ENCODE peak calls at places on chromosomes 7 and 10, in seven cellular contexts. B is CD4-positive, CD25-positive, alpha-beta regulatory T cell; G is HTR-8/SVneo; W is naive thymus-derived CD8-positive, alpha-beta T cell; N is cardiac fibroblast; F is testis; E is skeletal muscle cell. T is an unnamed sample.

GRCh38 chr10:128011059-128011979 is 104.4 kb downstream of the PTPRE start:
- DNase-seq in F (peak; percentile 89), B (peak; percentile 86), G (peak; percentile 78), W (peak; percentile 97), N (peak; percentile 70), E (no peak), T (peak; percentile 30)

GRCh38 chr7:41508755-41509154 is 194.1 kb downstream of the INHBA start:
- DNase-seq in G (no peak), N (no peak), B (no peak), W (no peak), E (no peak), F (no peak), T (no peak)

GRCh38 chr10:52541082-52541481 is 227.0 kb downstream of the DKK1 start:
- DNase-seq in G (no peak), F (no peak), W (no peak), N (peak; percentile 28), E (peak; percentile 44), B (no peak), T (no peak)

GRCh38 chr7:129315916-129316315 is 91.1 kb downstream of the AHCYL2 start:
- DNase-seq in N (peak; percentile 52), W (no peak), B (no peak), G (no peak), E (no peak), F (peak; percentile 83), T (peak; percentile 30)

GRCh38 chr7:28125381-28126046 is 55.1 kb downstream of the JAZF1 start:
- DNase-seq in B (no peak), G (no peak), F (peak; percentile 54), W (no peak), N (peak; percentile 62), E (no peak), T (no peak)

GRCh38 chr10:12703813-12704212 is 297.7 kb downstream of the CCDC3 start:
- DNase-seq in F (no peak), E (peak; percentile 48), B (no peak), W (no peak), G (peak; percentile 30), N (peak; percentile 76), T (no peak)

GRCh38 chr7:1889556-1890181 is 219.6 kb downstream of the ELFN1 start:
- DNase-seq in B (no peak), W (no peak), F (no peak), G (no peak), E (no peak), N (peak; percentile 65), T (no peak)

GRCh38 chr7:148944935-148945934 is 61.1 kb upstream of the EZH2 start:
- DNase-seq in N (peak; percentile 82), W (no peak), G (no peak), E (peak; percentile 46), F (no peak), B (no peak), T (no peak)

GRCh38 chr10:121570316-121570715 is 27.9 kb downstream of the FGFR2 start:
- DNase-seq in W (no peak), B (no peak), E (no peak), G (no peak), N (no peak), F (no peak), T (no peak)

GRCh38 chr7:143929224-143929920 is 5.7 kb upstream of the OR2F2 start:
- DNase-seq in F (no peak), B (no peak), W (no peak), N (no peak), G (no peak), E (no peak), T (no peak)

T was measured in NCI-H1092 treated with DMSO at 0.1 percent for 48 hours.